ENCODE peak calls at places on chromosomes 6 and 20, in ten cellular contexts. G, K, W, C, I, N, A, E, T and F are unnamed samples.

GRCh38 chr6:42118162-42119001 is 24.0 kb downstream of the C6orf132 start:
- DNase-seq in G (peak), K (peak), W (no peak), C (no peak), I (peak), N (peak), A (peak), E (no peak), T (no peak), F (no peak)

GRCh38 chr6:74606488-74607135 is 599.2 kb downstream of the COL12A1 start:
- DNase-seq in G (no peak), K (peak), W (no peak), C (no peak), I (no peak), N (no peak), A (peak), E (no peak), T (peak), F (no peak)

GRCh38 chr6:151805286-151805840 is 2.1 kb upstream of the ESR1 start:
- DNase-seq in G (peak), K (peak), W (no peak), C (no peak), I (peak), N (no peak), A (no peak), E (no peak), T (no peak), F (no peak)

GRCh38 chr6:158044525-158044888 is 62.8 kb downstream of the SYNJ2 start:
- DNase-seq in G (no peak), K (no peak), W (no peak), C (no peak), I (no peak), N (no peak), A (no peak), E (no peak), T (no peak), F (no peak)

GRCh38 chr6:149331043-149331807 is 13.7 kb downstream of the TAB2 start:
- DNase-seq in G (no peak), K (peak), W (no peak), C (no peak), I (no peak), N (no peak), A (no peak), E (no peak), T (no peak), F (no peak)

GRCh38 chr20:37940161-37940560 is 37.2 kb downstream of the VSTM2L start:
- DNase-seq in G (no peak), K (no peak), W (no peak), C (no peak), I (no peak), N (no peak), A (no peak), E (no peak), T (no peak), F (peak)

GRCh38 chr6:40634429-40634828 is 47.3 kb upstream of the LRFN2 start:
- DNase-seq in G (no peak), K (no peak), W (no peak), C (no peak), I (no peak), N (no peak), A (peak), E (peak), T (no peak), F (no peak)

GRCh38 chr6:24719125-24719931 is at the start of gene C6orf62:
- DNase-seq in G (peak), K (peak), W (peak), C (peak), I (peak), N (peak), A (peak), E (peak), T (no peak), F (peak)

GRCh38 chr6:134882426-134883038 is 67.4 kb downstream of the ALDH8A1 start:
- DNase-seq in G (peak), K (peak), W (no peak), C (no peak), I (peak), N (peak), A (peak), E (peak), T (peak), F (peak)

GRCh38 chr20:36546111-36546736 is 4.9 kb downstream of the MYL9 start:
- DNase-seq in G (no peak), K (no peak), W (no peak), C (no peak), I (peak), N (no peak), A (no peak), E (no peak), T (no peak), F (no peak)